ENCODE peak calls at places on chromosomes 13 and 19, in six cellular contexts. One of them, this sample, is unnamed.

GRCh38 chr13:107450931-107451330 is 764.4 kb downstream of the LIG4 start:
- DNase-seq in body of pancreas: no peak
- DNase-seq in esophagus squamous epithelium: no peak
- DNase-seq in IMR-90: peak; percentile 99
- DNase-seq in transverse colon: no peak
- DNase-seq in MM.1S: peak; percentile 60
- DNase-seq in this sample: no peak

GRCh38 chr13:114146629-114147028 is 14.2 kb upstream of the RASA3 start:
- DNase-seq in esophagus squamous epithelium: no peak
- DNase-seq in MM.1S: no peak
- DNase-seq in transverse colon: no peak
- DNase-seq in IMR-90: no peak
- DNase-seq in body of pancreas: no peak
- DNase-seq in this sample: no peak

GRCh38 chr13:37148501-37148900 is 43.0 kb upstream of the CSNK1A1L start:
- DNase-seq in IMR-90: no peak
- DNase-seq in MM.1S: no peak
- DNase-seq in body of pancreas: no peak
- DNase-seq in transverse colon: no peak
- DNase-seq in esophagus squamous epithelium: no peak
- DNase-seq in this sample: no peak

GRCh38 chr19:49362048-49362925 is at the start of gene TEAD2:
- DNase-seq in body of pancreas: peak; percentile 78
- DNase-seq in MM.1S: no peak
- DNase-seq in esophagus squamous epithelium: no peak
- DNase-seq in transverse colon: peak; percentile 75
- DNase-seq in IMR-90: peak; percentile 47
- DNase-seq in this sample: peak; percentile 13

GRCh38 chr19:8655340-8655709 is 24.9 kb downstream of the NFILZ start:
- DNase-seq in IMR-90: no peak
- DNase-seq in esophagus squamous epithelium: no peak
- DNase-seq in MM.1S: peak; percentile 80
- DNase-seq in body of pancreas: no peak
- DNase-seq in transverse colon: no peak
- DNase-seq in this sample: no peak

GRCh38 chr13:29722415-29722814 is 126.9 kb upstream of the SLC7A1 start:
- DNase-seq in IMR-90: no peak
- DNase-seq in body of pancreas: no peak
- DNase-seq in esophagus squamous epithelium: no peak
- DNase-seq in transverse colon: no peak
- DNase-seq in MM.1S: no peak
- DNase-seq in this sample: no peak

GRCh38 chr13:20993661-20994440 is 67.5 kb downstream of the LATS2 start:
- DNase-seq in transverse colon: no peak
- DNase-seq in MM.1S: no peak
- DNase-seq in body of pancreas: no peak
- DNase-seq in esophagus squamous epithelium: no peak
- DNase-seq in IMR-90: peak; percentile 51
- DNase-seq in this sample: peak; percentile 50

GRCh38 chr13:37118002-37118401 is 12.5 kb upstream of the CSNK1A1L start:
- DNase-seq in IMR-90: no peak
- DNase-seq in transverse colon: no peak
- DNase-seq in MM.1S: no peak
- DNase-seq in body of pancreas: peak; percentile 38
- DNase-seq in esophagus squamous epithelium: no peak
- DNase-seq in this sample: no peak

GRCh38 chr13:45238945-45239795 is 38.3 kb upstream of the KCTD4 start:
- DNase-seq in body of pancreas: no peak
- DNase-seq in MM.1S: no peak
- DNase-seq in IMR-90: peak; percentile 62
- DNase-seq in esophagus squamous epithelium: no peak
- DNase-seq in transverse colon: no peak
- DNase-seq in this sample: peak; percentile 96

GRCh38 chr13:109700176-109700575 is 86.2 kb downstream of the IRS2 start:
- DNase-seq in esophagus squamous epithelium: no peak
- DNase-seq in transverse colon: peak; percentile 91
- DNase-seq in IMR-90: peak; percentile 24
- DNase-seq in MM.1S: no peak
- DNase-seq in body of pancreas: peak; percentile 40
- DNase-seq in this sample: peak; percentile 50

GRCh38 chr19:10921909-10922637 is 6.4 kb downstream of the YIPF2 start:
- DNase-seq in MM.1S: no peak
- DNase-seq in esophagus squamous epithelium: no peak
- DNase-seq in IMR-90: no peak
- DNase-seq in transverse colon: no peak
- DNase-seq in body of pancreas: no peak
- DNase-seq in this sample: no peak

GRCh38 chr19:55255618-55256423 is 3.0 kb downstream of the PPP6R1 start:
- DNase-seq in esophagus squamous epithelium: no peak
- DNase-seq in IMR-90: peak; percentile 60
- DNase-seq in transverse colon: peak; percentile 42
- DNase-seq in body of pancreas: no peak
- DNase-seq in MM.1S: peak; percentile 33
- DNase-seq in this sample: peak; percentile 63

GRCh38 chr13:71254384-71254783 is 612.6 kb downstream of the DACH1 start:
- DNase-seq in esophagus squamous epithelium: no peak
- DNase-seq in body of pancreas: no peak
- DNase-seq in MM.1S: no peak
- DNase-seq in transverse colon: no peak
- DNase-seq in IMR-90: no peak
- DNase-seq in this sample: peak; percentile 10

GRCh38 chr13:112324121-112324520 is 52.0 kb upstream of the SPACA7 start:
- DNase-seq in transverse colon: no peak
- DNase-seq in body of pancreas: no peak
- DNase-seq in esophagus squamous epithelium: no peak
- DNase-seq in IMR-90: no peak
- DNase-seq in MM.1S: no peak
- DNase-seq in this sample: no peak

GRCh38 chr19:18440421-18440877 is 2.5 kb upstream of the ISYNA1 start:
- DNase-seq in MM.1S: no peak
- DNase-seq in IMR-90: no peak
- DNase-seq in transverse colon: no peak
- DNase-seq in esophagus squamous epithelium: no peak
- DNase-seq in body of pancreas: no peak
- DNase-seq in this sample: peak; percentile 8

GRCh38 chr13:50384724-50385123 is 369.5 kb downstream of the KCNRG start:
- DNase-seq in body of pancreas: no peak
- DNase-seq in MM.1S: no peak
- DNase-seq in esophagus squamous epithelium: no peak
- DNase-seq in transverse colon: no peak
- DNase-seq in IMR-90: no peak
- DNase-seq in this sample: no peak

DNA sequence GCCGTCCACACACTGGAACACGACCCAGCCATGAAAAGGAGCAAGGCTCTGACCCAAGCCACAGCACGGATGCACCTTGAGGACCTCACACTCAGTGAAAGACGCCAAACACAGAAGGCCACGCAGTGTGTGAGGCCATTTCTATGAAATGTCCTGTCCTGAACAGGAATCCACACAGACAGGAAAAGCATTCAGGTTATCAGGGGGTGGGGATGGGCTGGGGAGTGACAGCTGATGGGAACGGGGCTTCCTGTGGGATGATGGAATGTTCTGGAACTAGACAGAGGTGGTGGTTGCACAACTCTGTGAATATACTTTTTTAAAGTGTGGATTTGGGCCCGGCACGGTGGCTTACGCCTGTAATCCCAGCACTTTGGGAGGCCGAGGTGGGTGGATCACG is 30.6 kb downstream of the GPX4 start:
- DNase-seq in MM.1S: no peak
- DNase-seq in transverse colon: no peak
- DNase-seq in body of pancreas: no peak
- DNase-seq in IMR-90: no peak
- DNase-seq in esophagus squamous epithelium: no peak
- DNase-seq in this sample: peak; percentile 26
- TF ChIP-seq CTCF in MM.1S: no peak
- TF ChIP-seq CTCF in transverse colon: no peak
- TF ChIP-seq CTCF in body of pancreas: no peak
- TF ChIP-seq CTCF in IMR-90: no peak
- TF ChIP-seq CTCF in esophagus squamous epithelium: no peak
- TF ChIP-seq CTCF in this sample: no peak

DNA sequence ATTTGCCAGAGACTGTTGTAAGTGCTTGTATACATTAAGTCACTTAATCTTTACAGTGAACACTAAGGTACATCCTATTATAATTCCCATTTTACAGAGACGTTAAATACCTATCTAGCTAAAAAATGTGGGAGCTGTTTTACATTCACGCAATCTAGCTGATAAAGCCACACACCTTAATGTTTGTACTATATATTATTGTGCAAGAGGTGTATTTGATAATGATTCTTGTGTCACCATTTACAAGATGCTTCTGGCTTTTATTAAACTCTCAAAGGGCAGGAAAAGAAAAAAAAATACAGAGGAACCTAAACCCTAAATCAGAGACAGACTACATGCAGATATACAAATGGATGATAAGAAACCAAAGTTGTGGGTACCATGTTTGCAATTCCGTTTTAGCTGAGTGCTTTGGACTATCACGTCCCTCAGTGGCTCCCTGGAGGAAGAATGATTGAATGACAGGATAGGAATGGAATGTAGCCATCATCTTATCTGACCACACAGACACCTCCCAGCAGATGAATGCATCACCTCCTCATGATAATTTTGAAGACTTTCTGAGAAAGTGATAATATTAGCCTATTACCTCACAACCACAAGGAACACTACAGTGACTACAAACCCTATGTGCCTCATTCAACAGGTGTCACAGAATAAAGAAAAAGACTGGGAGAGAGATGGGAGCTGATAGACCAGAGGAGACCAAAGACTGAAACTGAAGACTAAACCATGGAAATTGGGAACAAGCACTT is 230.5 kb upstream of the SERP2 start:
- DNase-seq in MM.1S: peak; percentile 8
- DNase-seq in transverse colon: no peak
- DNase-seq in body of pancreas: no peak
- DNase-seq in esophagus squamous epithelium: no peak
- DNase-seq in IMR-90: peak; percentile 49
- DNase-seq in this sample: peak; percentile 97
- H3K4me3 ChIP-seq in MM.1S: peak overlapping the region; percentile 67
- H3K4me3 ChIP-seq in transverse colon: peak overlapping the region; percentile 48
- H3K4me3 ChIP-seq in body of pancreas: no peak overlapping the region
- H3K4me3 ChIP-seq in esophagus squamous epithelium: peak overlapping the region; percentile 60
- H3K4me3 ChIP-seq in IMR-90: no peak overlapping the region
- H3K4me3 ChIP-seq in this sample: peak overlapping the region; percentile 59

GRCh38 chr19:46620267-46620666 is 4.6 kb downstream of the PTGIR start:
- DNase-seq in MM.1S: no peak
- DNase-seq in transverse colon: no peak
- DNase-seq in IMR-90: no peak
- DNase-seq in esophagus squamous epithelium: no peak
- DNase-seq in body of pancreas: no peak
- DNase-seq in this sample: no peak

GRCh38 chr19:46622118-46622446 is 2.8 kb downstream of the PTGIR start:
- DNase-seq in MM.1S: no peak
- DNase-seq in transverse colon: no peak
- DNase-seq in esophagus squamous epithelium: no peak
- DNase-seq in body of pancreas: no peak
- DNase-seq in IMR-90: no peak
- DNase-seq in this sample: no peak

GRCh38 chr19:46620716-46621115 is 4.2 kb downstream of the PTGIR start:
- DNase-seq in transverse colon: no peak
- DNase-seq in body of pancreas: no peak
- DNase-seq in MM.1S: no peak
- DNase-seq in esophagus squamous epithelium: no peak
- DNase-seq in IMR-90: peak; percentile 85
- DNase-seq in this sample: no peak

GRCh38 chr19:46623915-46624502 is 880 bp downstream of the PTGIR start:
- DNase-seq in transverse colon: no peak
- DNase-seq in esophagus squamous epithelium: no peak
- DNase-seq in IMR-90: no peak
- DNase-seq in MM.1S: no peak
- DNase-seq in body of pancreas: no peak
- DNase-seq in this sample: no peak

DNA sequence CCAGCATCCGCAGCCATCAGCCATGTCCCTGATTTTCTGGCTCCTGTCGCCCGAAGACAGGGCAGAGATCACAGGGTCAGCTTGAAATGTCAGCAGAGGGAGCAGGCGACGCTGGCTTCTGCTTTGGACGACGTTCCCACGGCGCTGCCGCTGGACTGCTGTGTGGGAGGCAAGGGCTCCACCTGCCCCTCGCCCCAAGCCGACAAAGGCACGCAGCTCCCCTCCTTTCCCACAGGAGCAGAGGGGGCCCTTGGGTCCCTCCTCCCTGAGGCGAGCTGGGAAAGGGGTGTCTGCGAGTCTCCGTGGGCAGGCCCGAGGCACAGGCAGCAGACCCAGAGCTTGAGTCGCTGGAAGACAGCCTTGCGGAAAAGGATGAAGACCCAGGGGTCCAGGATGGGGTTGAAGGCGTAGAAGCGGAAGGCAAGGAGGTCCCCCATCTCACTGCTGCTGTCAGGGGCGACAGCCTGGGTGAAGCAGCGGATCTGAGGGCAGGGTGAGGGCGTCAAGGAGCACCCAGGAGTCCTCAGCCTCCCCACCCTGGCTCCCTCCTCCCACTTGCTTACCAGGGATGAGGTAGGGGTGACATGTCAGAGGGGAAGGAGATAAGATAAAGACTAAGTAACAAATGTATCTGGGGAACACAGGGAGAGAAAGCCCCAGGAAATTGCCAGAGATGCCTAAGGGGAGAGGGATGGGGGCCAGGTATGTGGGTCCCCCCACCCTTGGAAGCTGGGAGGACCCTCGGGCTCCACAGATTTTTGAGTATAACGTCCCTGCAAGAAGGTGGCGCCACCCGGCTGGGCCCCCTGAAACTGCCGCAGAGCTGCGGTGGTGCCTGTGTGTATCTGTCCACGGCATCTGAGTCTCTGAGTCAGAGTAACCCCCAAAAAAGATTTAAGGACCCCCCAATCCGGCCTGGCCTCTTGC is 3.4 kb downstream of the PTGIR start:
- DNase-seq in esophagus squamous epithelium: no peak
- DNase-seq in transverse colon: no peak
- DNase-seq in body of pancreas: no peak
- DNase-seq in IMR-90: peak; percentile 11
- DNase-seq in MM.1S: no peak
- DNase-seq in this sample: no peak
- TF ChIP-seq CTCF in esophagus squamous epithelium: no peak
- TF ChIP-seq CTCF in transverse colon: no peak
- TF ChIP-seq CTCF in body of pancreas: no peak
- TF ChIP-seq CTCF in IMR-90: no peak
- TF ChIP-seq CTCF in MM.1S: no peak
- TF ChIP-seq CTCF in this sample: no peak

DNA sequence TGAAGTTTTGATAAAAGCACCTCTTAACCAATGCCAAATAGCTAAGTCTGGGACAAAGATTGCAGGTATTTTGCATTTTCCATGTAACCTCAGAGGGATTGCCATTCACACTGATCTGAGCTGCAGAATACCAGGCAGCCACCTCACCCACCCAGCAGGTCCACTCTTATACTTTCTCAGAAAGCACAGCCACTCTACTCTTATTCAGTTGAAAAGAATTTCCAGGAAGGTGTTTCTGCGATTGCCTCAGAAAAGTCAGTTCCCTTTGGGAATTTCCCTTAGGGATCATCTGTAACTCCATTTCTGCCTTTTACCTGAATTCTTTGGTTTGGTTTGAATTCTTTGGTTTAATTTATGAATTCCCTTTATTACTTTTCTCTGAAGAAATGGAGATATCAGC is 909 bp upstream of the ALOX5AP start:
- DNase-seq in transverse colon: no peak
- DNase-seq in IMR-90: peak; percentile 74
- DNase-seq in body of pancreas: no peak
- DNase-seq in MM.1S: no peak
- DNase-seq in esophagus squamous epithelium: no peak
- DNase-seq in this sample: peak; percentile 88
- H3K4me3 ChIP-seq in transverse colon: no peak overlapping the region
- H3K4me3 ChIP-seq in IMR-90: no peak overlapping the region
- H3K4me3 ChIP-seq in body of pancreas: no peak overlapping the region
- H3K4me3 ChIP-seq in MM.1S: no peak overlapping the region
- H3K4me3 ChIP-seq in esophagus squamous epithelium: no peak overlapping the region
- H3K4me3 ChIP-seq in this sample: no peak overlapping the region